ENCODE peak calls at places on chromosomes 3 and 15, in six cellular contexts. E, L, X, T, W and D are unnamed samples.

GRCh38 chr3:55718956-55719355 is 231.8 kb upstream of the WNT5A start:
- DNase-seq in E (no peak), T (no peak), X (no peak), L (no peak), W (no peak), D (no peak)

GRCh38 chr3:27596334-27596841 is 112.2 kb upstream of the SLC4A7 start:
- DNase-seq in E (no peak), T (no peak), L (peak), X (no peak), W (no peak), D (peak)

GRCh38 chr15:42595641-42596240 is 20.3 kb downstream of the STARD9 start:
- DNase-seq in X (no peak), W (no peak), L (no peak), E (no peak), T (no peak), D (no peak)

GRCh38 chr3:131053021-131053420 is 26.3 kb downstream of the NEK11 start:
- DNase-seq in T (peak), X (no peak), E (no peak), W (no peak), L (no peak), D (no peak)

GRCh38 chr3:29311805-29312204 is 30.9 kb downstream of the RBMS3 start:
- DNase-seq in T (no peak), L (no peak), E (no peak), X (no peak), W (no peak), D (no peak)

GRCh38 chr15:39594056-39594763 is 13.3 kb downstream of the THBS1 start:
- DNase-seq in L (no peak), E (no peak), W (no peak), T (no peak), X (no peak), D (no peak)

GRCh38 chr3:160801386-160802118 is 45.5 kb downstream of the PPM1L start:
- DNase-seq in T (no peak), X (no peak), W (no peak), E (no peak), L (no peak), D (peak)

GRCh38 chr15:70636540-70637165 is 126.7 kb downstream of the UACA start:
- DNase-seq in T (peak), X (peak), L (no peak), W (no peak), E (no peak), D (peak)

GRCh38 chr3:124346487-124346886 is 354.6 kb upstream of the ROPN1 start:
- DNase-seq in T (no peak), X (no peak), L (no peak), W (no peak), E (no peak), D (no peak)

GRCh38 chr3:21357241-21357640 is 393.8 kb downstream of the ZNF385D start:
- DNase-seq in X (no peak), W (no peak), T (no peak), E (no peak), L (no peak), D (no peak)

GRCh38 chr3:70028311-70028710 is 28.8 kb downstream of the SAMMSON start:
- DNase-seq in T (no peak), E (no peak), W (no peak), L (no peak), X (no peak), D (no peak)

GRCh38 chr3:141402476-141403171 is 34.3 kb downstream of the ZBTB38 start:
- DNase-seq in W (no peak), E (no peak), T (peak), X (peak), L (no peak), D (no peak)

GRCh38 chr3:3110749-3111361 is 681 bp upstream of the IL5RA start:
- DNase-seq in T (no peak), X (no peak), E (no peak), L (no peak), W (no peak), D (no peak)

GRCh38 chr15:51191072-51191665 is 96.5 kb upstream of the TNFAIP8L3 start:
- DNase-seq in E (no peak), W (no peak), T (no peak), X (no peak), L (no peak), D (no peak)

GRCh38 chr3:30546934-30547333 is 59.5 kb upstream of the TGFBR2 start:
- DNase-seq in T (no peak), E (no peak), W (no peak), X (no peak), L (no peak), D (no peak)

GRCh38 chr3:5010706-5011554 is 31.7 kb downstream of the BHLHE40 start:
- DNase-seq in W (no peak), L (no peak), X (no peak), E (no peak), T (no peak), D (no peak)

GRCh38 chr15:47577476-47577875 is 139.8 kb upstream of the SEMA6D start:
- DNase-seq in X (no peak), L (no peak), W (no peak), T (peak), E (no peak), D (no peak)

GRCh38 chr3:134242649-134243637 is 7.7 kb downstream of the RYK start:
- DNase-seq in E (no peak), W (no peak), X (peak), T (no peak), L (no peak), D (peak)

GRCh38 chr15:64490598-64491259 is 30.4 kb downstream of the ZNF609 start:
- DNase-seq in X (no peak), E (no peak), T (no peak), L (no peak), W (no peak), D (no peak)

GRCh38 chr15:81002254-81003022 is 1.7 kb downstream of the TLNRD1 start:
- DNase-seq in W (no peak), E (no peak), L (no peak), X (no peak), T (no peak), D (no peak)

GRCh38 chr15:63348392-63348791 is 33.3 kb downstream of the CA12 start:
- DNase-seq in L (no peak), T (peak), X (no peak), W (no peak), E (no peak), D (peak)

GRCh38 chr3:160296591-160296990 is 71.4 kb downstream of the C3orf80 start:
- DNase-seq in W (no peak), X (no peak), L (no peak), T (no peak), E (no peak), D (no peak)

GRCh38 chr15:61946778-61947177 is 113.5 kb downstream of the VPS13C start:
- DNase-seq in X (no peak), E (no peak), L (no peak), T (no peak), W (no peak), D (no peak)

GRCh38 chr15:93031103-93031464 is 57.9 kb downstream of the RGMA start:
- DNase-seq in E (no peak), T (no peak), W (no peak), L (no peak), X (no peak), D (no peak)

GRCh38 chr3:127438371-127438770 is 150.5 kb upstream of the PRR20G start:
- DNase-seq in E (no peak), T (no peak), X (no peak), W (no peak), L (no peak), D (no peak)

GRCh38 chr3:194637541-194638400 is 4.6 kb upstream of the TMEM44 start:
- DNase-seq in E (no peak), L (no peak), T (no peak), W (no peak), X (no peak), D (no peak)

GRCh38 chr3:194637066-194637465 is 3.8 kb upstream of the TMEM44 start:
- DNase-seq in W (no peak), X (no peak), E (no peak), T (no peak), L (no peak), D (no peak)

GRCh38 chr3:194638991-194639605 is 5.9 kb upstream of the TMEM44 start:
- DNase-seq in T (no peak), W (no peak), E (no peak), X (no peak), L (no peak), D (no peak)

GRCh38 chr3:194642769-194643168 is 9.6 kb upstream of the TMEM44 start:
- DNase-seq in E (no peak), L (no peak), T (no peak), W (no peak), X (no peak), D (no peak)

DNA sequence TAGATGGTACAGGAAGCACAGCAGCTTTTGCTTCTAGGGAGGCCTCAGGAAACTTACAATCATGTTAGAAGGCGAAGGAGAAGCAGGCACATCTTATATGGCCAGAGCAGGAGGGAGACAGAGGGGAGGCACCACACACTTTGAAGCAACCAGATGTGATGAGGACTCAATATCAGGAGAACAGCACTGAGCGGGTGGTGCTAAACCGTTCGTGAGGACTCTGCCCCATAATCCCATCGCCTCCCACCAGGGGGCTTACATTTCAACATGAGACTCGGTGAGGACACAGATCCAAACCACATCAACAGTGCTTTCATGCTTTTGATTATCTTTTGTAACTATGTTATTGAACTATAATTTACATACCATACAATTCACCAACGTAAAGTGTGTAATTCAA is 7.6 kb upstream of the TMEM44 start:
- DNase-seq in E (no peak), L (no peak), X (peak), T (no peak), W (no peak), D (no peak)
- TF ChIP-seq CTCF in E (peak), L (peak), X (peak), T (peak), W (peak), D (no peak)

DNA sequence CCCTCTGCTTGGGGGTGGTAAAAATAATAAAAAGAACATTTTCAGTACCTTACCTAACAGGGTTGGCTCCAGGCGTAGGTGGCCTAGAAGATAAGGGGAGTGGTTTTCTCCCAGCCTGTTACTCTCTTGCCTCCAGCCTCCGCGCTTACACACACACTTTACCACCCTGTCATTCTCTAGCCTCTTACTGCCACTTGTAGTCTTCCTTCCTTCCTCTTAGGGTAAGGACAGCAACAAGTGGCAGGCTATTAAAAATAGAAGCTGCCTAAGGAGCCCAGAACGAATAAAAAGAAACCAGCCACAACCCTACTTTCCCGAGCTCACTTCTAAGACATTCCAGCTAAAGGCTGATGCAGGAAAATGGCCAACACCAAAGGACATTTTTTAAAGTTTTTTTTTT is 9.6 kb upstream of the LIPH start:
- DNase-seq in X (no peak), T (no peak), L (no peak), W (no peak), E (no peak), D (no peak)
- H3K4me3 ChIP-seq in X (no peak), T (no peak), L (no peak), W (no peak), E (no peak), D (no peak)

DNA sequence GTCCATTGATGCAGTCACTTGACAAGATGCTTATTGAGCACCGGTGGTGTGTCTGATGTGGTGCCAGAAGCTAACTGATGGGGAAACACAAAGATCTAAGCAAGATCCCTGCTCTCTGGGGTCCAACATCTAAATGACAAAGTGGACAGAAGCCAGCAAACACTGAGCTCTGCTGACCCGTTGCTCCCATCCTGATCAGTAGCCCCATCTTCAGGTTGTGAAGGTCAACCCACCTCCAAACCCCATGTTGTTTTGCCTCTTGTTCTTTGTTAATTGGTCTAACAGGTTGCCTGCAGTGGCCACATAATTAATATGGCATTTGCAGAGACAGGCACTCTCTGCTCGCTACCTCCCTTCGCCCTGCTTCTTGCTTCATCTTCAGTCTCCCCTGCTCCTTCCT is 21.5 kb upstream of the GLCE start:
- DNase-seq in T (no peak), X (no peak), W (no peak), E (no peak), L (no peak), D (no peak)
- TF ChIP-seq GABPA in T (no peak), X (no peak), W (no peak), E (no peak), L (no peak), D (no peak)

GRCh38 chr3:184807549-184807948 is 4.4 kb upstream of the VPS8 start:
- DNase-seq in L (no peak), W (no peak), E (no peak), T (no peak), X (no peak), D (no peak)

GRCh38 chr3:184806567-184807271 is 5.2 kb upstream of the VPS8 start:
- DNase-seq in L (no peak), W (no peak), E (no peak), X (no peak), T (no peak), D (no peak)

GRCh38 chr3:184805351-184806038 is 6.5 kb upstream of the VPS8 start:
- DNase-seq in E (peak), L (no peak), W (no peak), X (peak), T (peak), D (peak)

GRCh38 chr3:184811034-184811433 is 932 bp upstream of the VPS8 start:
- DNase-seq in T (no peak), L (no peak), W (no peak), E (no peak), X (no peak), D (no peak)

DNA sequence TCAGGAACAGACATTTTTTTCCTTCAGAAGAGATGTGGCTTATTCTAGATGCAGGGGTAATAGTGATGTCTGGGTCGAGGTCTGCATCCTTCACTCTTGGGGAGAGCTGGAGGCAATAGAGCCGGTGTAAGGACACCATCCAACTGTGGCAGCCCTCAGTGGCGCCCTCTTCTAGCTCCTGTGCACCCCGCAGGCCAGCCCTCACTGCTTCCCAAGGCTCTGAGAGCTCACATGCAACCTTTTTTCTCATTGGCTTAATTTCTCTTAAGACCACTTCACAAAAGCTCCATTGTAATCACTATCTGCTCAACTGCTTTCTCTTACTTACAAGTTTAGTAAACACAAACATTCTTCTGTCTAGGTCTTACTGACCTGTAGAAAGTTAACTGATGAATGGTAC is 3.9 kb upstream of the VPS8 start:
- DNase-seq in L (no peak), T (no peak), W (peak), X (peak), E (no peak), D (peak)
- TF ChIP-seq CTCF in L (no peak), T (peak), W (peak), X (peak), E (peak), D (peak)

DNA sequence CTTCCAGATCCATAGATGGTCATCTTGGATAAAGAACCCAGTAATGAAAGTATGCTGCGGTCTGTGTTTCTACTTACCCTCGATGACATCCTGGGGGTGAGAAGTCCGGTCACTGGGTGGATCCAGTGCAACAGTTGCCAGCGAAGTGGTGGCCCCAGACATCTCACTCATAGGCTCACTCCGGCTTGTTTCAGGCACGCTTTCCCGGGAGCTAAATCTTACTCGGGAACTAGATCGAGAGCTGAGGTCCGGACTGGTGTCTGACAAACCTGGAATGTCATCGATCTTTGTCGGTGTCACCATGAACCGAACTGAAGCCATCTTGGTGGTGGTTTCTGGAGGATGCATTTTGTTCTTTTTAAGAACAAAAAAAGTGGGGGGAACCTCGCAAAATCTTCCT is 1.2 kb downstream of the SLC12A6 start:
- DNase-seq in T (no peak), E (no peak), X (no peak), W (no peak), L (no peak), D (no peak)
- H3K4me3 ChIP-seq in T (peak), E (no peak), X (no peak), W (no peak), L (peak), D (peak)

GRCh38 chr3:156298014-156298413 is 177.6 kb downstream of the KCNAB1 start:
- DNase-seq in L (no peak), T (no peak), X (no peak), W (no peak), E (no peak), D (no peak)

GRCh38 chr3:156299569-156299968 is 179.2 kb downstream of the KCNAB1 start:
- DNase-seq in T (no peak), X (no peak), L (no peak), W (no peak), E (no peak), D (no peak)

GRCh38 chr3:156297582-156297981 is 177.2 kb downstream of the KCNAB1 start:
- DNase-seq in T (no peak), E (no peak), L (no peak), W (no peak), X (no peak), D (no peak)

GRCh38 chr3:156300373-156300772 is 180.0 kb downstream of the KCNAB1 start:
- DNase-seq in T (no peak), L (no peak), E (no peak), W (no peak), X (no peak), D (no peak)

GRCh38 chr3:156298938-156299337 is 178.6 kb downstream of the KCNAB1 start:
- DNase-seq in T (no peak), E (no peak), X (no peak), L (no peak), W (no peak), D (no peak)
- TF ChIP-seq GABPA in T (no peak), E (no peak), X (no peak), L (no peak), W (no peak), D (no peak)

DNA sequence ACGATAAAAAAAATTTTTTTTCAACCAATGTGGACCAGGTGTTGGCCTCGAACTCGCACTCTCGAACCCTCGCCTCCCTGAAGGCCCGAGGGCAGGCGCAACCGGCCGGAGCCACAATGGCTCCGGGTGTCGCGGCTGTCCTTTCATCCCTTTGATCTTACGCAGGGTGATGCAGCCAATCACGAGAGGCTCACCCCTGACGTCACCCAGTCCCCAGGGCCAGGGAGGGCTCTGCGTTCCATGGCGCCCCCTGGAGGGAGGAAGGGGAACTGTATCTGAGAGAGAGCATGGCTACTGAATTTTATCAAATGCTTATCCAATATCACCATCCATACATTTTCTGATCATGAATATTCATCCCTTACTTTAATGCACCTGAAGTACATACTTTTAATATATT is 15.4 kb upstream of the GMNC start:
- DNase-seq in X (no peak), L (no peak), T (peak), E (peak), W (no peak), D (no peak)
- TF ChIP-seq CTCF in X (peak), L (peak), T (peak), E (peak), W (peak), D (peak)

GRCh38 chr3:73622135-73622534 is 2.6 kb downstream of the PDZRN3 start:
- DNase-seq in X (peak), T (peak), W (no peak), L (no peak), E (no peak), D (no peak)
- H3K4me3 ChIP-seq in X (no peak), T (peak), W (peak), L (no peak), E (no peak), D (no peak)